ENCODE peak calls at places on chromosome 3, in six cellular contexts. E, C, K, M, W and I are unnamed samples.

GRCh38 chr3:18670755-18671154 is 245.6 kb upstream of the SATB1 start:
- DNase-seq in E (no peak), C (no peak), K (no peak), M (no peak), W (no peak), I (no peak)

GRCh38 chr3:125401402-125401801 is 26.3 kb upstream of the ZNF148 start:
- DNase-seq in E (no peak), C (no peak), K (no peak), M (no peak), W (no peak), I (no peak)

GRCh38 chr3:56894912-56895431 is 93.2 kb upstream of the ARHGEF3 start:
- DNase-seq in E (no peak), C (no peak), K (no peak), M (no peak), W (no peak), I (no peak)

GRCh38 chr3:39291903-39292329 is 12.1 kb upstream of the CX3CR1 start:
- DNase-seq in E (peak; percentile 44), C (peak; percentile 76), K (no peak), M (peak; percentile 81), W (peak; percentile 42), I (peak; percentile 68)

GRCh38 chr3:55668359-55668758 is 181.3 kb upstream of the WNT5A start:
- DNase-seq in E (no peak), C (no peak), K (no peak), M (no peak), W (no peak), I (no peak)

GRCh38 chr3:120344349-120344748 is 4.8 kb downstream of the LRRC58 start:
- DNase-seq in E (no peak), C (no peak), K (no peak), M (no peak), W (peak; percentile 49), I (no peak)

GRCh38 chr3:194485471-194485875 is 1.3 kb downstream of the ATP13A3 start:
- DNase-seq in E (no peak), C (no peak), K (no peak), M (no peak), W (peak; percentile 54), I (no peak)

GRCh38 chr3:173584834-173585831 is 187.6 kb downstream of the NLGN1 start:
- DNase-seq in E (no peak), C (no peak), K (no peak), M (peak; percentile 65), W (peak; percentile 12), I (no peak)

GRCh38 chr3:11015369-11015768 is 22.8 kb downstream of the SLC6A1 start:
- DNase-seq in E (no peak), C (no peak), K (no peak), M (no peak), W (no peak), I (no peak)

GRCh38 chr3:52742418-52743041 is 28.2 kb downstream of the NEK4 start:
- DNase-seq in E (peak; percentile 33), C (no peak), K (no peak), M (no peak), W (peak; percentile 44), I (peak; percentile 12)

GRCh38 chr3:65979731-65980130 is 59.0 kb downstream of the MAGI1 start:
- DNase-seq in E (no peak), C (no peak), K (no peak), M (no peak), W (peak; percentile 71), I (no peak)

GRCh38 chr3:126345641-126346460 is 11.4 kb downstream of the KLF15 start:
- DNase-seq in E (no peak), C (peak; percentile 50), K (no peak), M (peak; percentile 48), W (no peak), I (no peak)

GRCh38 chr3:50125541-50126286 is 29.4 kb upstream of the SEMA3F start:
- DNase-seq in E (no peak), C (peak; percentile 29), K (no peak), M (no peak), W (no peak), I (no peak)

GRCh38 chr3:161026612-161027217 is 78.4 kb downstream of the B3GALNT1 start:
- DNase-seq in E (no peak), C (no peak), K (no peak), M (no peak), W (no peak), I (no peak)

GRCh38 chr3:40985195-40985594 is 214.1 kb upstream of the CTNNB1 start:
- DNase-seq in E (no peak), C (no peak), K (no peak), M (no peak), W (no peak), I (no peak)

GRCh38 chr3:31903686-31904431 is 77.2 kb downstream of the OSBPL10 start:
- DNase-seq in E (no peak), C (no peak), K (no peak), M (no peak), W (peak; percentile 73), I (no peak)